ENCODE peak calls at places on chromosomes 13 and 19, in four cellular contexts. H is IMR-90, Y is mesendoderm, W is mesenchymal stem cell. Z is an unnamed sample. For H3K4me1, the result is how much of the 10 kb centered on the place peaks cover.

GRCh38 chr19:18157465-18158063 is 4.6 kb downstream of the PIK3R2 start:
- DNase-seq in Y (no peak), W (no peak), H (no peak), Z (no peak)

GRCh38 chr13:112933649-112934048 is 35.4 kb upstream of the MCF2L start:
- DNase-seq in H (no peak), W (no peak), Y (no peak), Z (no peak)

GRCh38 chr13:20461860-20462532 is 63.7 kb downstream of the CRYL1 start:
- DNase-seq in W (no peak), Y (peak), H (no peak), Z (no peak)

GRCh38 chr13:33108620-33109019 is 92.4 kb downstream of the KL start:
- DNase-seq in W (no peak), Y (no peak), H (peak), Z (no peak)

GRCh38 chr13:71866173-71867091 is 572 bp downstream of the DACH1 start:
- DNase-seq in Y (peak), W (peak), H (no peak), Z (no peak)

GRCh38 chr13:112818040-112818697 is 128.3 kb downstream of the ATP11A start:
- DNase-seq in H (no peak), Y (no peak), W (no peak), Z (no peak)

GRCh38 chr19:36009220-36009619 is 607 bp upstream of the SYNE4 start:
- DNase-seq in H (peak), W (peak), Y (peak), Z (peak)

GRCh38 chr19:51001495-51001894 is at the start of gene KLK8:
- DNase-seq in Y (peak), W (no peak), H (no peak), Z (no peak)

GRCh38 chr19:11478167-11479089 is 2.4 kb downstream of the ELAVL3 start:
- DNase-seq in Y (no peak), H (no peak), W (no peak), Z (no peak)

GRCh38 chr13:74922963-74923362 is 559.0 kb downstream of the TBC1D4 start:
- DNase-seq in H (no peak), W (no peak), Y (peak), Z (no peak)

GRCh38 chr13:104043184-104043583 is 977.0 kb upstream of the SLC10A2 start:
- DNase-seq in W (peak), Y (no peak), H (peak), Z (no peak)

GRCh38 chr13:94617389-94618000 is 15.8 kb downstream of the GPR180 start:
- DNase-seq in H (no peak), Y (peak), W (peak), Z (peak)

GRCh38 chr13:30346159-30346788 is 38.9 kb upstream of the KATNAL1 start:
- DNase-seq in W (no peak), Y (no peak), H (no peak), Z (no peak)

GRCh38 chr13:111953546-111954178 is 113.3 kb upstream of the SOX1 start:
- DNase-seq in H (no peak), Y (no peak), W (no peak), Z (no peak)

GRCh38 chr13:112032186-112032835 is 34.6 kb upstream of the SOX1 start:
- DNase-seq in Y (no peak), W (no peak), H (peak), Z (no peak)

GRCh38 chr13:37058801-37059135 is 720 bp downstream of the SUPT20H start:
- DNase-seq in Y (no peak), W (no peak), H (no peak), Z (no peak)

GRCh38 chr19:48030073-48030472 is 13.8 kb downstream of the CABP5 start:
- DNase-seq in H (no peak), Y (no peak), W (no peak), Z (no peak)

GRCh38 chr13:24212254-24212653 is 51.7 kb downstream of the SPATA13 start:
- DNase-seq in Y (no peak), H (no peak), W (no peak), Z (no peak)

GRCh38 chr19:29964171-29964570 is 22.1 kb downstream of the URI1 start:
- DNase-seq in Y (no peak), W (peak), H (peak), Z (no peak)

GRCh38 chr19:35246466-35247096 is 2.2 kb upstream of the LSR start:
- DNase-seq in H (no peak), Y (no peak), W (no peak), Z (no peak)

GRCh38 chr19:40089462-40089861 is 1.3 kb downstream of the ZNF780A start:
- DNase-seq in H (peak), W (peak), Y (no peak), Z (no peak)

GRCh38 chr13:33174980-33175379 is 110.6 kb downstream of the STARD13 start:
- DNase-seq in W (peak), Y (no peak), H (peak), Z (no peak)

GRCh38 chr19:4647676-4648644 is 8.6 kb downstream of the TNFAIP8L1 start:
- DNase-seq in Y (peak), W (peak), H (no peak), Z (no peak)

GRCh38 chr13:37878921-37879320 is 9.3 kb upstream of the TRPC4 start:
- DNase-seq in W (no peak), H (no peak), Y (no peak), Z (no peak)

GRCh38 chr13:102830646-102831045 is 15.2 kb upstream of the ERCC5 start:
- DNase-seq in H (no peak), Y (no peak), W (no peak), Z (no peak)

GRCh38 chr13:98809345-98809777 is 56.9 kb upstream of the SLC15A1 start:
- DNase-seq in H (no peak), W (no peak), Y (no peak), Z (no peak)

GRCh38 chr13:37492741-37493514 is 105.6 kb downstream of the POSTN start:
- DNase-seq in W (peak), H (peak), Y (no peak), Z (no peak)

GRCh38 chr13:113184568-113185440 is 23.7 kb downstream of the PCID2 start:
- DNase-seq in H (no peak), Y (no peak), W (no peak), Z (no peak)

GRCh38 chr19:17107546-17108452 is 32.2 kb downstream of the MYO9B start:
- DNase-seq in W (peak), Y (peak), H (peak), Z (no peak)

GRCh38 chr19:13530720-13531119 is 24.4 kb upstream of the CACNA1A start:
- DNase-seq in Y (no peak), W (no peak), H (no peak), Z (no peak)

GRCh38 chr13:71477735-71478134 is 389.3 kb downstream of the DACH1 start:
- DNase-seq in Y (peak), H (no peak), W (no peak), Z (no peak)

GRCh38 chr19:48999481-49000325 is 6.0 kb downstream of the RUVBL2 start:
- DNase-seq in W (peak), H (peak), Y (peak), Z (peak)

GRCh38 chr13:27104606-27105005 is 67.0 kb downstream of the USP12 start:
- DNase-seq in W (no peak), H (no peak), Y (no peak), Z (no peak)

GRCh38 chr13:29702912-29703351 is 107.4 kb upstream of the SLC7A1 start:
- DNase-seq in H (peak), Y (peak), W (peak), Z (no peak)

GRCh38 chr19:372306-372890 is 27.8 kb upstream of the MIER2 start:
- DNase-seq in W (no peak), Y (no peak), H (peak), Z (no peak)

GRCh38 chr13:44818428-44818827 is 170.8 kb downstream of the NUFIP1 start:
- DNase-seq in W (peak), Y (peak), H (peak), Z (peak)

GRCh38 chr13:91046715-91047327 is 300.7 kb upstream of the MIR17HG start:
- DNase-seq in Y (peak), W (no peak), H (no peak), Z (no peak)

GRCh38 chr19:18431351-18432197 is 6.4 kb downstream of the ISYNA1 start:
- DNase-seq in Y (no peak), W (no peak), H (no peak), Z (no peak)

GRCh38 chr13:73767747-73768315 is 366.4 kb downstream of the KLF12 start:
- DNase-seq in H (no peak), Y (peak), W (no peak), Z (no peak)

GRCh38 chr19:28582344-28582743 is 630.6 kb downstream of the UQCRFS1 start:
- DNase-seq in W (no peak), H (no peak), Y (no peak), Z (no peak)
- H2AK5ac ChIP-seq in W (no peak), H (no peak), Y (no peak), Z (no peak)

GRCh38 chr13:109790071-109790470 is 3.7 kb upstream of the IRS2 start:
- DNase-seq in Y (no peak), H (no peak), W (no peak), Z (no peak)
- H3K4me1 ChIP-seq in Y (under half), H (under half), W (under half), Z (under half)

DNA sequence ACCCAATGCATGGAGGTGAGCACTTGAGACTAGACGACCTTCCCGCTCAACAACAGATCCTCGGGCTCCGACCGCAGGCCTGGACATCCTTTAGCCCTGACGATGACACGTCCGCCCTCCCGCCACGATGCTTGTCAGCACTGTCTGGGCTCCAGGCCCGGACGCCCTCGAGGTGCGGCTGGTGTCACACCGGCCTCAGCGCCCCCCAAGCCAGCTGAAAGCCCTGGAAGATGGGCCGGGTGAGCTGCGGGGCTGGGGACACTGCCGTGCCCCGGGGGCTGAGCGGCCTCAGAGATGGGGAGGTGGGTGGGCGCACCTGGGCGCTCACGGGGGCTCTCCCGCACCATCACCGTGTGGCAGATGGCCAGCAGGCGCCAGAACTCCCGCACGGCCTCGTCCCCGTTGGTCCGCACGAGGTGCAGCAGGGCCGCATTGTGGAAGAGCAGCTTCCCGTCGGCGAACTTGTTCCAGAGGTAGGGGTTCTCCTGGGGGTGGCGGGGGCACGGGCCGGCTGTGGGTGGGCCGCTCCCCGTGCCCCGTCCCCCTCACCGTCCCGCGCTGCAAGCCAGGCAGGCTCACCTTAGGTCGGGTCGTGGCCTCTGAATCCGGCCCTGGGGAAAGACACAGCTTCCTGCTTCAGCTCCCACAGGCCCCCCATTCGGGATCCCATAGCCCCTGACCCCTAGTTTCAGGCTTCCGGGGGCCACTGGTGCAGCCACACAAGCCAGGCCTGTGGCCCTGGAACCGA is 15.5 kb downstream of the ATP8B3 start:
- DNase-seq in H (no peak), Y (no peak), W (no peak), Z (no peak)
- H2BK15ac ChIP-seq in H (no peak), Y (no peak), W (no peak), Z (peak)

GRCh38 chr19:6740589-6741348 is 1.3 kb downstream of the TRIP10 start:
- DNase-seq in Y (peak), W (peak), H (peak), Z (peak)

GRCh38 chr19:6738726-6739389 is 622 bp upstream of the TRIP10 start:
- DNase-seq in Y (peak), H (peak), W (no peak), Z (no peak)

GRCh38 chr19:6739884-6740588 is 556 bp downstream of the TRIP10 start:
- DNase-seq in W (peak), Y (peak), H (no peak), Z (no peak)

GRCh38 chr19:6737873-6738725 is 719 bp upstream of the GPR108 start:
- DNase-seq in H (peak), W (peak), Y (no peak), Z (peak)

DNA sequence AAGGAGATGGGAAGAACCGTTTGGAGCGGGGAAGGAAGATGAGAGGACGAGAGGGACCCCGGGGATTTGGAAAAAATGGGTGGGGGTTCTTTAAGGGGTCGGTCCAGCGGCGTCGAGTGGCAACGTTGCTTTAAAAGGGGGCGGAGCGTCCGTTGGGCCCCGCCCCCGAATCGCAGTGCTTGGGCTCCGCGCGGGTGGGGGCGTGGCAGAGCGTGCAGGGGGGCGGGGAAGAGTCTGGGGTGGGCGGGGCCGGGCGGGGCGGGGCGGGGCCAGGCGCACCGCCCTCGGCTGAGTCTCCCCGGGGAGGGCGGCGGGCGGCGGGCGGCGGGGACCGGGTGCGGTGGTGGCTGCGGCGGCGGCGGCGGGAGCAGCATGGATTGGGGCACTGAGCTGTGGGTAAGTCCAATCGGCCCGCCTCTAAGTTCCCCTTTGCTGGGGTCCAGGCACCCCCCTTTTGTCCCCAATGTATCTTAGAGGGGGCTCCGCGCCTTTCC is at the start of gene TRIP10:
- DNase-seq in H (peak), W (peak), Y (peak), Z (peak)
- H2AK5ac ChIP-seq in H (peak), W (no peak), Y (no peak), Z (peak)

DNA sequence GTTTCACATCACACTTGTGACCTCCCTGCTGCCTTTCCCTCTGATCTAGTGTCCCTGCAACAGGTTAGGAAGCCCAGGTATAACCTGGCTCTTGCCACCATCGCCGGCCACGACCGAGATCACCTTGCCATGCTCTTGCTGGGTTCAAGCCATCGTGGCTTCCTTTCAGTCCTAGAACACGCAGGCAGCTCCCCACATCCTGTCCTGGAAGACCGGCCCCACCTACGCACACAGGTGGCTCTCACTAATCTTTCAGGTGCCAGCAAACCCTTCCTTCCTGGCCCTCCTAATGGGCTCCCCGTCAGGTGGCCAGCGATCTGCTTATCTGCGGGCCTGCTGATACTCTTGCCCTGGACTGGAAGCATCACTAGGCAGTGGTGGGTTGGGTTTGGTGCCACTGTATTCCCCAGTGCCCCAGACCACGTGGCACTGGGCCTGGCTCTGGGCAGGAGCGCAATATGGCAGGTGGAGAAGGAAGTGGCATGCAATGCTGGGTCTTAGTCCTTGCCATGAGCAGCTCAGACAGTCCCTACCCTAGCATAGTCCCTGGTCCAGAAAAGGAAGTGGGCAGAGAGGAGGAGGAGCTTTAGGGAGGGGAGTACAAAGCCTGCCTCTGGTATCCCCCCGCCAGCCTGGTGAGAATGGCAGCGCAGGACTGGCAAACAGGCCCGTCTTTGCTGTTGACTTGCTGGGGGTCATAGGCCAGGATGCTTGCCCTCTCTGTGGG is 11.8 kb downstream of the PPP1R37 start:
- DNase-seq in H (no peak), W (no peak), Y (no peak), Z (no peak)
- H3K4me1 ChIP-seq in H (under half), W (under half), Y (under half), Z (under half)

GRCh38 chr19:56140583-56141415 is at the start of gene ZNF444:
- DNase-seq in Y (peak), H (peak), W (peak), Z (peak)
- H2BK15ac ChIP-seq in Y (no peak), H (no peak), W (no peak), Z (no peak)

GRCh38 chr19:38669532-38669931 is 22.1 kb downstream of the ACTN4 start:
- DNase-seq in Y (no peak), H (no peak), W (no peak), Z (no peak)
- H2AK5ac ChIP-seq in Y (no peak), H (peak), W (no peak), Z (no peak)

GRCh38 chr13:48233886-48234488 is 981 bp downstream of the ITM2B start:
- DNase-seq in Y (peak), W (peak), H (peak), Z (no peak)

GRCh38 chr13:48235814-48236135 is 2.8 kb downstream of the ITM2B start:
- DNase-seq in W (no peak), H (no peak), Y (no peak), Z (no peak)

GRCh38 chr13:48234652-48235099 is 1.7 kb downstream of the ITM2B start:
- DNase-seq in H (no peak), W (peak), Y (peak), Z (no peak)

GRCh38 chr13:48235100-48235813 is 2.3 kb downstream of the ITM2B start:
- DNase-seq in H (peak), W (peak), Y (peak), Z (no peak)

GRCh38 chr13:48236528-48237353 is 3.7 kb downstream of the ITM2B start:
- DNase-seq in Y (peak), H (no peak), W (peak), Z (no peak)
- H3K4me1 ChIP-seq in Y (under half), H (under half), W (under half), Z (under half)

Z was measured in neuronal stem cell.